ENCODE peak calls at places on chromosomes 3 and 15, in four cellular contexts. N, M, S and P are unnamed samples.

GRCh38 chr3:9736831-9737230 is 5.3 kb downstream of the BRPF1 start:
- DNase-seq in M (no peak), N (no peak), S (no peak), P (no peak)

GRCh38 chr3:155737844-155738460 is 6.9 kb downstream of the PLCH1 start:
- DNase-seq in M (peak), N (no peak), S (peak), P (peak)

GRCh38 chr3:134751831-134752230 is 43.2 kb upstream of the EPHB1 start:
- DNase-seq in N (no peak), S (no peak), M (no peak), P (no peak)

GRCh38 chr15:72968531-72968922 is 83.7 kb upstream of the NEO1 start:
- DNase-seq in M (no peak), S (no peak), N (no peak), P (no peak)

GRCh38 chr3:77190281-77190841 is 150.5 kb downstream of the ROBO2 start:
- DNase-seq in N (no peak), M (no peak), S (no peak), P (no peak)

GRCh38 chr3:113495035-113495434 is 19.9 kb downstream of the SPICE1 start:
- DNase-seq in N (no peak), S (no peak), M (peak), P (no peak)

GRCh38 chr3:69250014-69250413 is 127.6 kb upstream of the LMOD3 start:
- DNase-seq in M (no peak), S (peak), N (peak), P (no peak)

GRCh38 chr15:87368511-87368910 is 888.0 kb downstream of the NTRK3 start:
- DNase-seq in N (no peak), S (no peak), M (no peak), P (no peak)

GRCh38 chr3:72113564-72113963 is 328.6 kb upstream of the PROK2 start:
- DNase-seq in M (no peak), S (no peak), N (no peak), P (no peak)

GRCh38 chr3:75886971-75887526 is 101.7 kb upstream of the ZNF717 start:
- DNase-seq in S (no peak), M (no peak), N (no peak), P (no peak)

GRCh38 chr3:48694610-48695051 is 8.9 kb upstream of the NCKIPSD start:
- DNase-seq in M (no peak), N (no peak), S (no peak), P (no peak)

GRCh38 chr3:108677811-108678210 is 79.4 kb downstream of the RETNLB start:
- DNase-seq in N (no peak), S (no peak), M (no peak), P (no peak)

GRCh38 chr15:84609818-84610525 is 9.2 kb downstream of the ZSCAN2 start:
- DNase-seq in N (no peak), M (no peak), S (no peak), P (no peak)

GRCh38 chr15:78308422-78309021 is 9.1 kb upstream of the SKIC8 start:
- DNase-seq in S (peak), M (peak), N (peak), P (peak)

GRCh38 chr3:136750922-136751258 is 1.3 kb downstream of the STAG1 start:
- DNase-seq in N (no peak), S (no peak), M (no peak), P (no peak)

GRCh38 chr15:38193496-38193895 is 59.1 kb upstream of the SPRED1 start:
- DNase-seq in S (no peak), M (no peak), N (no peak), P (no peak)

GRCh38 chr3:126340081-126340511 is 17.1 kb downstream of the KLF15 start:
- DNase-seq in M (no peak), S (no peak), N (no peak), P (no peak)

GRCh38 chr15:77417642-77418041 is 2.3 kb downstream of the PEAK1 start:
- DNase-seq in N (no peak), M (no peak), S (no peak), P (no peak)